ENCODE peak calls at places on chromosomes 4 and X, in eight cellular contexts. One of them, this sample, is unnamed.
A peak's percentile ranks its signal among the peaks of the same experiment; 100 is the strongest.

GRCh38 chr4:7034262-7035081 is 8.7 kb upstream of the TADA2B start:
- DNase-seq in naive thymus-derived CD4-positive, alpha-beta T cell: no peak
- DNase-seq in transverse colon: no peak
- DNase-seq in coronary artery: no peak
- DNase-seq in foreskin fibroblast: no peak
- DNase-seq in upper lobe of right lung: peak; percentile 80
- DNase-seq in ovary: no peak
- DNase-seq in cardiac muscle cell: no peak
- DNase-seq in this sample: no peak

GRCh38 chr4:16693641-16694040 is 204.8 kb downstream of the LDB2 start:
- DNase-seq in coronary artery: no peak
- DNase-seq in upper lobe of right lung: no peak
- DNase-seq in foreskin fibroblast: no peak
- DNase-seq in cardiac muscle cell: no peak
- DNase-seq in ovary: no peak
- DNase-seq in naive thymus-derived CD4-positive, alpha-beta T cell: no peak
- DNase-seq in transverse colon: no peak
- DNase-seq in this sample: no peak

GRCh38 chrX:144681501-144681900 is 565.8 kb upstream of the SPANXN1 start:
- DNase-seq in foreskin fibroblast: no peak
- DNase-seq in cardiac muscle cell: no peak
- DNase-seq in ovary: no peak
- DNase-seq in upper lobe of right lung: no peak
- DNase-seq in transverse colon: no peak
- DNase-seq in coronary artery: no peak
- DNase-seq in naive thymus-derived CD4-positive, alpha-beta T cell: no peak
- DNase-seq in this sample: peak; percentile 39

GRCh38 chr4:143489116-143489515 is 24.4 kb upstream of the SMARCA5 start:
- DNase-seq in coronary artery: no peak
- DNase-seq in ovary: no peak
- DNase-seq in transverse colon: no peak
- DNase-seq in naive thymus-derived CD4-positive, alpha-beta T cell: no peak
- DNase-seq in upper lobe of right lung: no peak
- DNase-seq in foreskin fibroblast: peak; percentile 21
- DNase-seq in cardiac muscle cell: no peak
- DNase-seq in this sample: no peak

GRCh38 chr4:47837582-47838294 is at the start of gene CORIN:
- DNase-seq in ovary: no peak
- DNase-seq in cardiac muscle cell: peak; percentile 39
- DNase-seq in transverse colon: peak; percentile 27
- DNase-seq in upper lobe of right lung: peak; percentile 70
- DNase-seq in coronary artery: no peak
- DNase-seq in naive thymus-derived CD4-positive, alpha-beta T cell: peak; percentile 22
- DNase-seq in foreskin fibroblast: no peak
- DNase-seq in this sample: no peak

GRCh38 chr4:36187723-36188333 is 56.5 kb downstream of the ARAP2 start:
- DNase-seq in upper lobe of right lung: no peak
- DNase-seq in cardiac muscle cell: peak; percentile 29
- DNase-seq in foreskin fibroblast: no peak
- DNase-seq in coronary artery: no peak
- DNase-seq in transverse colon: no peak
- DNase-seq in ovary: no peak
- DNase-seq in naive thymus-derived CD4-positive, alpha-beta T cell: no peak
- DNase-seq in this sample: no peak

GRCh38 chr4:139725236-139725635 is 59.6 kb downstream of the MGST2 start:
- DNase-seq in foreskin fibroblast: no peak
- DNase-seq in transverse colon: no peak
- DNase-seq in upper lobe of right lung: no peak
- DNase-seq in cardiac muscle cell: no peak
- DNase-seq in naive thymus-derived CD4-positive, alpha-beta T cell: no peak
- DNase-seq in ovary: no peak
- DNase-seq in coronary artery: no peak
- DNase-seq in this sample: no peak

GRCh38 chr4:109408711-109409110 is 24.9 kb upstream of the SEC24B start:
- DNase-seq in naive thymus-derived CD4-positive, alpha-beta T cell: no peak
- DNase-seq in coronary artery: no peak
- DNase-seq in ovary: no peak
- DNase-seq in foreskin fibroblast: no peak
- DNase-seq in cardiac muscle cell: no peak
- DNase-seq in upper lobe of right lung: no peak
- DNase-seq in transverse colon: no peak
- DNase-seq in this sample: no peak

GRCh38 chr4:96742332-96743014 is 902.6 kb downstream of the PDHA2 start:
- DNase-seq in foreskin fibroblast: no peak
- DNase-seq in coronary artery: no peak
- DNase-seq in cardiac muscle cell: no peak
- DNase-seq in transverse colon: no peak
- DNase-seq in upper lobe of right lung: peak; percentile 58
- DNase-seq in naive thymus-derived CD4-positive, alpha-beta T cell: no peak
- DNase-seq in ovary: no peak
- DNase-seq in this sample: no peak

GRCh38 chrX:41238543-41238942 is 95.4 kb upstream of the DDX3X start:
- DNase-seq in foreskin fibroblast: peak; percentile 37
- DNase-seq in naive thymus-derived CD4-positive, alpha-beta T cell: no peak
- DNase-seq in transverse colon: no peak
- DNase-seq in coronary artery: no peak
- DNase-seq in upper lobe of right lung: no peak
- DNase-seq in cardiac muscle cell: no peak
- DNase-seq in ovary: no peak
- DNase-seq in this sample: peak; percentile 19

GRCh38 chrX:68045008-68045577 is 388.2 kb downstream of the OPHN1 start:
- DNase-seq in transverse colon: no peak
- DNase-seq in upper lobe of right lung: no peak
- DNase-seq in cardiac muscle cell: no peak
- DNase-seq in foreskin fibroblast: no peak
- DNase-seq in ovary: no peak
- DNase-seq in coronary artery: no peak
- DNase-seq in naive thymus-derived CD4-positive, alpha-beta T cell: no peak
- DNase-seq in this sample: no peak

GRCh38 chr4:88953400-88953799 is 103.6 kb downstream of the FAM13A start:
- DNase-seq in naive thymus-derived CD4-positive, alpha-beta T cell: no peak
- DNase-seq in transverse colon: no peak
- DNase-seq in upper lobe of right lung: no peak
- DNase-seq in ovary: no peak
- DNase-seq in coronary artery: no peak
- DNase-seq in cardiac muscle cell: no peak
- DNase-seq in foreskin fibroblast: no peak
- DNase-seq in this sample: no peak

GRCh38 chrX:57906790-57907189 is 3.5 kb downstream of the ZXDA start:
- DNase-seq in transverse colon: no peak
- DNase-seq in cardiac muscle cell: no peak
- DNase-seq in coronary artery: no peak
- DNase-seq in naive thymus-derived CD4-positive, alpha-beta T cell: no peak
- DNase-seq in foreskin fibroblast: peak; percentile 35
- DNase-seq in ovary: no peak
- DNase-seq in upper lobe of right lung: no peak
- DNase-seq in this sample: no peak

GRCh38 chrX:134388161-134389109 is 71.5 kb upstream of the HPRT1 start:
- DNase-seq in naive thymus-derived CD4-positive, alpha-beta T cell: no peak
- DNase-seq in upper lobe of right lung: no peak
- DNase-seq in cardiac muscle cell: peak; percentile 3
- DNase-seq in coronary artery: no peak
- DNase-seq in ovary: no peak
- DNase-seq in transverse colon: no peak
- DNase-seq in foreskin fibroblast: no peak
- DNase-seq in this sample: no peak

GRCh38 chr4:25843340-25844097 is 19.3 kb downstream of the SEL1L3 start:
- DNase-seq in transverse colon: peak; percentile 59
- DNase-seq in coronary artery: peak; percentile 69
- DNase-seq in cardiac muscle cell: no peak
- DNase-seq in upper lobe of right lung: peak; percentile 81
- DNase-seq in ovary: no peak
- DNase-seq in naive thymus-derived CD4-positive, alpha-beta T cell: no peak
- DNase-seq in foreskin fibroblast: no peak
- DNase-seq in this sample: no peak
- H3K4me3 ChIP-seq in transverse colon: no peak overlapping the region
- H3K4me3 ChIP-seq in coronary artery: no peak overlapping the region
- H3K4me3 ChIP-seq in cardiac muscle cell: no peak overlapping the region
- H3K4me3 ChIP-seq in upper lobe of right lung: peak overlapping the region; percentile 15
- H3K4me3 ChIP-seq in ovary: no peak overlapping the region
- H3K4me3 ChIP-seq in naive thymus-derived CD4-positive, alpha-beta T cell: no peak overlapping the region
- H3K4me3 ChIP-seq in foreskin fibroblast: no peak overlapping the region
- H3K4me3 ChIP-seq in this sample: no peak overlapping the region

DNA sequence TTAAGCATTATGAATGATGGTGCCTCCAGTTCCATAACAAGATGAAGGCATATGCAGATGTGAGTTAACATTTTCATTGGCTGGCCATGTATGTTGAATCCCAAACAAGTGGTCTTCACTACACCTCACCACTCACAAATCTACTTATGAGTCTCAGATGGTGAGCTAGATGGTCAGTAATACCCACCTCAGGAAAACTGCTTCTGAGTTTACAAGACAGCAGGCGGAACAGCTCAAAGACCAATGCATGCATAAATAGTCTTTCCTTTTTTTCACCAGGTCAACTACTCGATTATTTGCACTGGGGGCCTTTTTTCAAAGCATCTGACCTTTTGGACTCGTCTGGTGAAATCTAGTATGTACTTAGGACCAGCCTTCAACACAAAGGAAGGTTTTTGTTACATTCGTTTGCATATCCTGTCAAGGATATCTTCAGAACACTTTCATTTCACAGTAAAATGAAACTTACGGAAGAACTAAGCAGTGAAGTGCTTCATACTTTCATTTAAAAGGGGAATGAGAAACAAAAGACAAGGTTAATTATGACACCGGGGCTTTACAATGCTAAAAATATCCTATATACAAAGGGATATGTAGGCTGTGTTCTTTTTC is 23.1 kb upstream of the TLR7 start:
- DNase-seq in foreskin fibroblast: no peak
- DNase-seq in coronary artery: no peak
- DNase-seq in transverse colon: no peak
- DNase-seq in upper lobe of right lung: no peak
- DNase-seq in ovary: no peak
- DNase-seq in cardiac muscle cell: no peak
- DNase-seq in naive thymus-derived CD4-positive, alpha-beta T cell: no peak
- DNase-seq in this sample: no peak
- H3K4me3 ChIP-seq in foreskin fibroblast: no peak overlapping the region
- H3K4me3 ChIP-seq in coronary artery: no peak overlapping the region
- H3K4me3 ChIP-seq in transverse colon: no peak overlapping the region
- H3K4me3 ChIP-seq in upper lobe of right lung: no peak overlapping the region
- H3K4me3 ChIP-seq in ovary: no peak overlapping the region
- H3K4me3 ChIP-seq in cardiac muscle cell: no peak overlapping the region
- H3K4me3 ChIP-seq in naive thymus-derived CD4-positive, alpha-beta T cell: peak overlapping the region; percentile 46
- H3K4me3 ChIP-seq in this sample: no peak overlapping the region

GRCh38 chr4:184822356-184822755 is 3.4 kb downstream of the ACSL1 start:
- DNase-seq in coronary artery: no peak
- DNase-seq in upper lobe of right lung: no peak
- DNase-seq in foreskin fibroblast: no peak
- DNase-seq in cardiac muscle cell: no peak
- DNase-seq in naive thymus-derived CD4-positive, alpha-beta T cell: no peak
- DNase-seq in ovary: no peak
- DNase-seq in transverse colon: no peak
- DNase-seq in this sample: no peak

GRCh38 chr4:184819786-184820185 is 6.0 kb downstream of the ACSL1 start:
- DNase-seq in ovary: no peak
- DNase-seq in upper lobe of right lung: no peak
- DNase-seq in naive thymus-derived CD4-positive, alpha-beta T cell: no peak
- DNase-seq in foreskin fibroblast: no peak
- DNase-seq in coronary artery: no peak
- DNase-seq in transverse colon: no peak
- DNase-seq in cardiac muscle cell: no peak
- DNase-seq in this sample: no peak

GRCh38 chr4:184818216-184818564 is 7.6 kb downstream of the ACSL1 start:
- DNase-seq in cardiac muscle cell: no peak
- DNase-seq in foreskin fibroblast: no peak
- DNase-seq in transverse colon: no peak
- DNase-seq in naive thymus-derived CD4-positive, alpha-beta T cell: peak; percentile 29
- DNase-seq in coronary artery: no peak
- DNase-seq in upper lobe of right lung: no peak
- DNase-seq in ovary: no peak
- DNase-seq in this sample: no peak

GRCh38 chr4:184824081-184824775 is 1.5 kb downstream of the ACSL1 start:
- DNase-seq in ovary: no peak
- DNase-seq in upper lobe of right lung: no peak
- DNase-seq in coronary artery: no peak
- DNase-seq in naive thymus-derived CD4-positive, alpha-beta T cell: no peak
- DNase-seq in cardiac muscle cell: no peak
- DNase-seq in foreskin fibroblast: no peak
- DNase-seq in transverse colon: no peak
- DNase-seq in this sample: no peak

DNA sequence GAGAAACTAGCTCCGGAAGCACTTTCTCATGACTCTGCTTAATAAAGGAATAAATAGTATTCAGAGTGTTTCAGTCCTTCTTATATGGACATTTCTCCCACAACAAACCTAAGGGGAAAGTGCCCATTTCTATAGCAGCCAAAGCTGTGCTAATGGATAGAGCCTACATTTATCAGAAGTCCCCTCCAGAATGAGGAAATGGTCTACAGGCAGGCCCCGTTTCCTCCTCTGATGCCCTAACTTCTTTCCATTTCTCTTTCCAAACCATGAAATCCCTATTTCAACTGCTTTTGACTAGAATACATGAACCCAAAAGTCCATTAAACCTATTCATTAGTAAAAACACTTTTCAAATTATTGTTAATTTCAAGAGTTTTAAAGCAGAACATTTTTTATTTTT is 4.5 kb downstream of the ACSL1 start:
- DNase-seq in upper lobe of right lung: no peak
- DNase-seq in foreskin fibroblast: no peak
- DNase-seq in naive thymus-derived CD4-positive, alpha-beta T cell: no peak
- DNase-seq in ovary: no peak
- DNase-seq in cardiac muscle cell: no peak
- DNase-seq in transverse colon: no peak
- DNase-seq in coronary artery: no peak
- DNase-seq in this sample: no peak
- H3K4me3 ChIP-seq in upper lobe of right lung: peak overlapping the region; percentile 17
- H3K4me3 ChIP-seq in foreskin fibroblast: no peak overlapping the region
- H3K4me3 ChIP-seq in naive thymus-derived CD4-positive, alpha-beta T cell: no peak overlapping the region
- H3K4me3 ChIP-seq in ovary: no peak overlapping the region
- H3K4me3 ChIP-seq in cardiac muscle cell: no peak overlapping the region
- H3K4me3 ChIP-seq in transverse colon: no peak overlapping the region
- H3K4me3 ChIP-seq in coronary artery: peak overlapping the region; percentile 17
- H3K4me3 ChIP-seq in this sample: no peak overlapping the region

GRCh38 chr4:119296356-119296755 is 25.6 kb downstream of the FABP2 start:
- DNase-seq in coronary artery: no peak
- DNase-seq in ovary: no peak
- DNase-seq in foreskin fibroblast: no peak
- DNase-seq in cardiac muscle cell: no peak
- DNase-seq in upper lobe of right lung: no peak
- DNase-seq in transverse colon: no peak
- DNase-seq in naive thymus-derived CD4-positive, alpha-beta T cell: no peak
- DNase-seq in this sample: no peak

GRCh38 chr4:119299221-119300071 is 22.5 kb downstream of the FABP2 start:
- DNase-seq in coronary artery: no peak
- DNase-seq in upper lobe of right lung: no peak
- DNase-seq in cardiac muscle cell: no peak
- DNase-seq in foreskin fibroblast: no peak
- DNase-seq in ovary: no peak
- DNase-seq in naive thymus-derived CD4-positive, alpha-beta T cell: peak; percentile 29
- DNase-seq in transverse colon: no peak
- DNase-seq in this sample: no peak

GRCh38 chr4:119300072-119300387 is 21.9 kb downstream of the FABP2 start:
- DNase-seq in ovary: peak; percentile 54
- DNase-seq in foreskin fibroblast: no peak
- DNase-seq in upper lobe of right lung: peak; percentile 67
- DNase-seq in cardiac muscle cell: peak; percentile 54
- DNase-seq in coronary artery: peak; percentile 84
- DNase-seq in naive thymus-derived CD4-positive, alpha-beta T cell: no peak
- DNase-seq in transverse colon: peak; percentile 50
- DNase-seq in this sample: no peak

GRCh38 chr4:119300388-119301131 is 21.4 kb downstream of the FABP2 start:
- DNase-seq in ovary: peak; percentile 93
- DNase-seq in transverse colon: peak; percentile 97
- DNase-seq in cardiac muscle cell: peak; percentile 95
- DNase-seq in coronary artery: peak; percentile 96
- DNase-seq in naive thymus-derived CD4-positive, alpha-beta T cell: peak; percentile 89
- DNase-seq in foreskin fibroblast: peak; percentile 93
- DNase-seq in upper lobe of right lung: peak; percentile 99
- DNase-seq in this sample: peak; percentile 72

GRCh38 chr4:119297795-119298194 is 24.1 kb downstream of the FABP2 start:
- DNase-seq in foreskin fibroblast: no peak
- DNase-seq in upper lobe of right lung: no peak
- DNase-seq in ovary: no peak
- DNase-seq in coronary artery: no peak
- DNase-seq in transverse colon: no peak
- DNase-seq in naive thymus-derived CD4-positive, alpha-beta T cell: no peak
- DNase-seq in cardiac muscle cell: no peak
- DNase-seq in this sample: no peak
- H3K4me3 ChIP-seq in foreskin fibroblast: peak overlapping the region; percentile 91
- H3K4me3 ChIP-seq in upper lobe of right lung: peak overlapping the region; percentile 90
- H3K4me3 ChIP-seq in ovary: no peak overlapping the region
- H3K4me3 ChIP-seq in coronary artery: peak overlapping the region; percentile 84
- H3K4me3 ChIP-seq in transverse colon: no peak overlapping the region
- H3K4me3 ChIP-seq in naive thymus-derived CD4-positive, alpha-beta T cell: no peak overlapping the region
- H3K4me3 ChIP-seq in cardiac muscle cell: peak overlapping the region; percentile 76
- H3K4me3 ChIP-seq in this sample: peak overlapping the region; percentile 79